ENCODE peak calls at places on chromosomes 11 and 22, in four cellular contexts. M is HCT116, A is heart left ventricle, C is Peyer's patch. H is an unnamed sample.

GRCh38 chr22:26592368-26593015 is 2.6 kb upstream of the TPST2 start:
- DNase-seq in M (no peak), A (no peak), C (peak), H (no peak)

GRCh38 chr11:7512525-7513209 is 1.1 kb upstream of the PPFIBP2 start:
- DNase-seq in M (no peak), A (peak), C (peak), H (peak)

GRCh38 chr11:117931971-117932370 is 2.8 kb upstream of the TMPRSS13 start:
- DNase-seq in M (no peak), A (no peak), C (no peak), H (no peak)

GRCh38 chr11:90434858-90435257 is 212.0 kb upstream of the CHORDC1 start:
- DNase-seq in M (no peak), A (no peak), C (no peak), H (no peak)

GRCh38 chr11:2559527-2560311 is 114.9 kb downstream of the KCNQ1 start:
- DNase-seq in M (no peak), A (peak), C (no peak), H (no peak)

GRCh38 chr11:123429336-123429735 is 733 bp upstream of the GRAMD1B start:
- DNase-seq in M (no peak), A (no peak), C (no peak), H (peak)

GRCh38 chr11:109939176-109939810 is 153.9 kb upstream of the ZC3H12C start:
- DNase-seq in M (peak), A (no peak), C (no peak), H (peak)

GRCh38 chr11:116725434-116726221 is 47.2 kb downstream of the BUD13 start:
- DNase-seq in M (no peak), A (no peak), C (no peak), H (no peak)

GRCh38 chr22:19287076-19287724 is 4.3 kb downstream of the CLTCL1 start:
- DNase-seq in M (no peak), A (no peak), C (no peak), H (no peak)

GRCh38 chr11:119594639-119595249 is 134.3 kb downstream of the NECTIN1 start:
- DNase-seq in M (no peak), A (no peak), C (no peak), H (no peak)

GRCh38 chr11:3037041-3037944 is 19.9 kb downstream of the CARS1 start:
- DNase-seq in M (peak), A (peak), C (peak), H (peak)

GRCh38 chr11:34792143-34792542 is 124.0 kb downstream of the APIP start:
- DNase-seq in M (no peak), A (no peak), C (no peak), H (no peak)

GRCh38 chr22:47094861-47095330 is 332.4 kb downstream of the TBC1D22A start:
- DNase-seq in M (no peak), A (no peak), C (no peak), H (peak)

GRCh38 chr11:102760355-102761035 is 19.9 kb downstream of the MMP10 start:
- DNase-seq in M (peak), A (no peak), C (no peak), H (no peak)

GRCh38 chr11:12235549-12235944 is 125.2 kb downstream of the MICAL2 start:
- DNase-seq in M (no peak), A (no peak), C (no peak), H (no peak)

GRCh38 chr11:20355221-20356219 is 8.0 kb upstream of the HTATIP2 start:
- DNase-seq in M (peak), A (no peak), C (no peak), H (no peak)

GRCh38 chr11:61892085-61892370 is 683 bp upstream of the FADS3 start:
- DNase-seq in M (no peak), A (no peak), C (peak), H (no peak)

GRCh38 chr22:26985217-26985616 is 327.8 kb downstream of the MIAT start:
- DNase-seq in M (no peak), A (no peak), C (no peak), H (no peak)

GRCh38 chr22:38760477-38761201 is 4.8 kb upstream of the SUN2 start:
- DNase-seq in M (no peak), A (no peak), C (no peak), H (no peak)

GRCh38 chr11:119496997-119497396 is 74.0 kb upstream of the THY1 start:
- DNase-seq in M (no peak), A (no peak), C (no peak), H (no peak)

GRCh38 chr11:14312736-14313438 is 46.1 kb downstream of the RRAS2 start:
- DNase-seq in M (no peak), A (no peak), C (no peak), H (no peak)

GRCh38 chr11:25890626-25891250 is 441.2 kb upstream of the ANO3 start:
- DNase-seq in M (no peak), A (no peak), C (no peak), H (no peak)

GRCh38 chr22:50599816-50600454 is 658 bp upstream of the MAPK8IP2 start:
- DNase-seq in M (no peak), A (peak), C (no peak), H (no peak)

GRCh38 chr11:4607111-4607510 is 920 bp downstream of the TRIM68 start:
- DNase-seq in M (no peak), A (no peak), C (no peak), H (no peak)

GRCh38 chr11:95937358-95937757 is 13.5 kb upstream of the MTMR2 start:
- DNase-seq in M (no peak), A (no peak), C (no peak), H (no peak)

GRCh38 chr11:2587132-2587930 is 112.5 kb downstream of the KCNQ1OT1 start:
- DNase-seq in M (no peak), A (peak), C (peak), H (no peak)

GRCh38 chr11:86193297-86194095 is 51.1 kb upstream of the EED start:
- DNase-seq in M (peak), A (peak), C (peak), H (peak)
- H3K4me3 ChIP-seq in M (peak), A (peak), C (no peak), H (no peak)

GRCh38 chr11:59463176-59463575 is 6.4 kb downstream of the OR4D6 start:
- DNase-seq in M (no peak), A (no peak), C (no peak), H (no peak)
- TF ChIP-seq CTCF in M (peak), A (no peak), C (no peak), H (no peak)

DNA sequence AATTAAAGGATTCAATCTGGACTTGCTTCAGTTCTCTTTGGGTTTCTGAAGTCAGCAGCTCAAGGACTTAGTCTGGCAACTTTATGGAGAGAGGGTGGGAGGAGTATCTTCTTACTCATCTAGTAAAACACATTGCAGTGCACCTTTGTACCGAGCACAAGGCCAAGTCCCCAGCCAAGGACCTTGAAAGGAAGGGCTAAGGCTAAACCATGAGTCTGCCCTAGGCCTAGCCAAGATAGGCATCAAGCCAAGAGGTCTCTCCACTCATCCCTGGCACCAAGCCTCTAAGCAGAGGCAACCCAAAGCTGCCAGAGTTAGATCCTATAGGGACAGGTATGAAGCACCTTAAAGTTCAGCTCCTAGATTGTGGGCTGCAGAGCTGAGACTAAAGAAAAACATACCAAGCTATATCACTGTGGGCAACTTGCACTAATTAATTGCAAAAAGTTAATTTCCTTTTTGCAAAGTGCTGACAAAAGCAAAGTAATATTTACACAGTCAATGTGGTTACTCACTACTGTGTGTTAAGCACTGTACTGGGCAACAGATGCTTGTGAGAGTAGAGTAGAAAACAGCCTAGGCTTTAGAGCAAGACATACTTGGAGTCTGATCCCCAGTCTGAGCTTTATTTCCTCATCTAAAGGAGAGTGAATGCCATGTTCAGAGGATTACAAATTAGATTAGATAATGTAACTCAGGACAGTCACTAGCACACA is 7.3 kb downstream of the COA4 start:
- DNase-seq in M (no peak), A (no peak), C (no peak), H (no peak)
- TF ChIP-seq POLR2A in M (no peak), A (no peak), C (no peak), H (no peak)

GRCh38 chr11:911031-911889 is 650 bp upstream of the CHID1 start:
- DNase-seq in M (no peak), A (peak), C (peak), H (no peak)

GRCh38 chr11:910589-911030 is at the start of gene CHID1:
- DNase-seq in M (peak), A (peak), C (peak), H (peak)

GRCh38 chr11:913043-913442 is 2.4 kb upstream of the CHID1 start:
- DNase-seq in M (no peak), A (no peak), C (no peak), H (no peak)

GRCh38 chr11:912266-912665 is 1.7 kb upstream of the CHID1 start:
- DNase-seq in M (no peak), A (no peak), C (no peak), H (no peak)

GRCh38 chr11:911890-912219 is 1.2 kb upstream of the CHID1 start:
- DNase-seq in M (no peak), A (no peak), C (no peak), H (no peak)
- H3K4me3 ChIP-seq in M (peak), A (peak), C (no peak), H (no peak)